ENCODE peak calls at places on chromosomes 3 and 15, in six cellular contexts. V is trophoblast cell, L is fibroblast of lung, T is GM23248, R is esophagus squamous epithelium, Q is pancreas. N is an unnamed sample.
A peak's percentile ranks its signal among the peaks of the same experiment; 100 is the strongest.

GRCh38 chr3:112382543-112383160 is 49.7 kb downstream of the CD200 start:
- DNase-seq in V (no peak), L (peak; percentile 47), T (no peak), R (no peak), Q (no peak), N (no peak)

GRCh38 chr15:88480981-88481380 is 13.5 kb downstream of the MRPS11 start:
- DNase-seq in V (no peak), L (no peak), T (no peak), R (no peak), Q (no peak), N (no peak)

GRCh38 chr15:27847775-27848710 is 251.1 kb downstream of the OCA2 start:
- DNase-seq in V (no peak), L (no peak), T (no peak), R (no peak), Q (no peak), N (no peak)

GRCh38 chr3:188559069-188559410 is 405.1 kb downstream of the LPP start:
- DNase-seq in V (no peak), L (peak; percentile 65), T (peak; percentile 68), R (no peak), Q (no peak), N (no peak)

GRCh38 chr3:130705501-130705900 is 41.1 kb downstream of the PIK3R4 start:
- DNase-seq in V (peak; percentile 56), L (no peak), T (no peak), R (no peak), Q (no peak), N (no peak)

GRCh38 chr15:66251790-66252355 is 1.7 kb downstream of the MEGF11 start:
- DNase-seq in V (peak; percentile 27), L (no peak), T (no peak), R (no peak), Q (no peak), N (no peak)

GRCh38 chr15:98856540-98856907 is 151.1 kb downstream of the PGPEP1L start:
- DNase-seq in V (peak; percentile 64), L (peak; percentile 94), T (peak; percentile 92), R (no peak), Q (no peak), N (no peak)

GRCh38 chr3:77690284-77690869 is 650.5 kb downstream of the ROBO2 start:
- DNase-seq in V (no peak), L (no peak), T (no peak), R (no peak), Q (no peak), N (no peak)

GRCh38 chr3:187968883-187969580 is 184.9 kb upstream of the LPP start:
- DNase-seq in V (peak; percentile 89), L (peak; percentile 59), T (peak; percentile 86), R (no peak), Q (peak; percentile 62), N (peak; percentile 59)

GRCh38 chr3:157938154-157938774 is 168.0 kb downstream of the SHOX2 start:
- DNase-seq in V (no peak), L (peak; percentile 62), T (peak; percentile 63), R (no peak), Q (no peak), N (no peak)

GRCh38 chr15:20645956-20646355 is 104.4 kb upstream of the GOLGA6L6 start:
- DNase-seq in V (peak; percentile 41), L (no peak), T (peak; percentile 38), R (no peak), Q (no peak), N (peak; percentile 26)
- H3K9me3 ChIP-seq in V (peaks cover 3% of the 10 kb centered on the region), L (no peaks in the 10 kb centered on the region), T (no peaks in the 10 kb centered on the region), R (no peaks in the 10 kb centered on the region), Q (no peaks in the 10 kb centered on the region), N (no peaks in the 10 kb centered on the region)

DNA sequence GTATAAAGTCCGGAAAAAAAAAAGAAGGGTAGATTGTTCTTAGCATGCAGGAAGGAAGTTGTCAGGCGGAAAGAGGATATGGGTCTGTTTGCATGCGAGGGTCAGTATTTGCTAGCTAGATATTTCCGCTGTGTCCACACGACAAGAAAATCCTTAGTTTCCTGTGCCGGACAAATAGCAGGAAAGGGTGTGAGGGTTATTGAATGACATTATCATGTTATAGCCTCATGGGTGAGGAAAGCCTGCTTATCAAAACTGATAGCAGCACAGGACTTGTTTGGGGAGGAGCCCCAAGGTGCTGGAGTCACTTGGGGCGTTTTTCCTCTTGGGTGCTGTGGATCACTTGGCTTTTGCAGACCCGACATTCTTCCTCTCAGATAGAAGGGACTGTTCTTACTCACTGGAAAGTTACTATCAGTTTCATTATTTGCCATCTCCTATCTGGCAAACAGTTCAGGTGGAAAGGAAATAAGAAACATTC is 127.2 kb upstream of the DPH6 start:
- DNase-seq in V (no peak), L (no peak), T (no peak), R (no peak), Q (no peak), N (no peak)
- H3K4me1 ChIP-seq in V (peaks cover 12% of the 10 kb centered on the region), L (peaks cover 4% of the 10 kb centered on the region), T (peaks cover 10% of the 10 kb centered on the region), R (no peaks in the 10 kb centered on the region), Q (no peaks in the 10 kb centered on the region), N (peaks cover 42% of the 10 kb centered on the region)

GRCh38 chr15:87312221-87312620 is 944.3 kb downstream of the NTRK3 start:
- DNase-seq in V (no peak), L (no peak), T (no peak), R (no peak), Q (no peak), N (no peak)
- H3K9me3 ChIP-seq in V (no peaks in the 10 kb centered on the region), L (no peaks in the 10 kb centered on the region), T (no peaks in the 10 kb centered on the region), R (no peaks in the 10 kb centered on the region), Q (no peaks in the 10 kb centered on the region), N (no peaks in the 10 kb centered on the region)

GRCh38 chr3:71447803-71448202 is 135.7 kb downstream of the FOXP1 start:
- DNase-seq in V (peak; percentile 31), L (peak; percentile 62), T (no peak), R (no peak), Q (no peak), N (no peak)

GRCh38 chr3:71447197-71447596 is 136.3 kb downstream of the FOXP1 start:
- DNase-seq in V (no peak), L (no peak), T (no peak), R (no peak), Q (peak; percentile 23), N (peak; percentile 42)

GRCh38 chr3:71446260-71446659 is 137.3 kb downstream of the FOXP1 start:
- DNase-seq in V (no peak), L (no peak), T (no peak), R (no peak), Q (no peak), N (no peak)

GRCh38 chr3:71444861-71445259 is 138.7 kb downstream of the FOXP1 start:
- DNase-seq in V (peak; percentile 29), L (no peak), T (no peak), R (no peak), Q (no peak), N (no peak)

DNA sequence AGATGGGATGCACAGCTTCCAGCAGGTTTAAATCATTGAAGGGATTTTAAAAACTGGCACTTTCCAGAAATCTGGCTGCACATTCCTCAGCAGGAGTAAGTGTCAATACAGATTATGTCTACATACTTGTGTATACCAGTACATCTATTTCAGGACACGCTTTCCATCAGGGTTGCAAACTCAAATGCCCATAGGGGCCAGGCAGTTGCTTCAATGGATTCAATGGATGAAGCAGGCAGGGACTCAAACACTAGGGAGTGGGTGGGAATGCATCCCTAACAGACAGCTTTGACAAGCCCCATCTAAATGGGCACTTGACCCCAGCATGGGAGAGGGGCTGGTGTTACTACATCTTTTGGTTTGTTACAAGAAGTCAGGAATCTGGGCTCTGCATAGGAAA is 136.8 kb downstream of the FOXP1 start:
- DNase-seq in V (peak; percentile 64), L (no peak), T (no peak), R (no peak), Q (no peak), N (no peak)
- H3K4me1 ChIP-seq in V (peaks cover 14% of the 10 kb centered on the region), L (peaks cover 7% of the 10 kb centered on the region), T (peaks cover 16% of the 10 kb centered on the region), R (peaks cover 37% of the 10 kb centered on the region), Q (no peaks in the 10 kb centered on the region), N (peaks cover 54% of the 10 kb centered on the region)